ENCODE peak calls at places on chromosomes 12 and 14, in six cellular contexts. D is dorsolateral prefrontal cortex, L is fibroblast of the conjunctiva, A is posterior cingulate gyrus, I is NCI-H460, S is NT2/D1. R is an unnamed sample.

GRCh38 chr14:102629700-102630365 is 37.4 kb downstream of the RCOR1 start:
- DNase-seq in D (no peak), L (no peak), A (no peak), I (no peak), S (no peak), R (no peak)

GRCh38 chr12:87935216-87935615 is 94.0 kb downstream of the C12orf50 start:
- DNase-seq in D (no peak), L (no peak), A (no peak), I (no peak), S (no peak), R (no peak)

GRCh38 chr12:124679533-124680371 is 112.3 kb upstream of the NCOR2 start:
- DNase-seq in D (peak), L (no peak), A (peak), I (no peak), S (no peak), R (peak)

GRCh38 chr12:28780960-28781359 is 368.1 kb upstream of the FAR2 start:
- DNase-seq in D (no peak), L (no peak), A (no peak), I (no peak), S (no peak), R (no peak)

GRCh38 chr14:96614528-96614927 is 112.3 kb downstream of the PAPOLA start:
- DNase-seq in D (no peak), L (no peak), A (peak), I (no peak), S (no peak), R (no peak)

GRCh38 chr12:88578821-88579518 is 1.3 kb downstream of the KITLG start:
- DNase-seq in D (no peak), L (no peak), A (peak), I (peak), S (no peak), R (no peak)

GRCh38 chr14:34310724-34311123 is 151.3 kb downstream of the SPTSSA start:
- DNase-seq in D (no peak), L (no peak), A (no peak), I (no peak), S (no peak), R (no peak)

GRCh38 chr14:32137313-32137712 is 60.2 kb downstream of the ARHGAP5 start:
- DNase-seq in D (no peak), L (no peak), A (no peak), I (no peak), S (no peak), R (no peak)

GRCh38 chr12:14281539-14281938 is 83.9 kb upstream of the ATF7IP start:
- DNase-seq in D (no peak), L (no peak), A (no peak), I (no peak), S (no peak), R (no peak)

GRCh38 chr12:122030427-122030825 is 8.7 kb downstream of the BCL7A start:
- DNase-seq in D (no peak), L (no peak), A (no peak), I (no peak), S (no peak), R (no peak)

GRCh38 chr12:64385468-64385867 is 5.1 kb downstream of the C12orf56 start:
- DNase-seq in D (no peak), L (no peak), A (no peak), I (no peak), S (no peak), R (no peak)

GRCh38 chr14:63891148-63891964 is 38.6 kb downstream of the SYNE2 start:
- DNase-seq in D (no peak), L (no peak), A (no peak), I (no peak), S (peak), R (no peak)

GRCh38 chr12:32586390-32586789 is 92.7 kb upstream of the DNM1L start:
- DNase-seq in D (no peak), L (no peak), A (no peak), I (no peak), S (no peak), R (no peak)

GRCh38 chr12:117718559-117718958 is 250.2 kb downstream of the KSR2 start:
- DNase-seq in D (no peak), L (no peak), A (no peak), I (no peak), S (no peak), R (no peak)

GRCh38 chr14:94043111-94043755 is 17.1 kb downstream of the OTUB2 start:
- DNase-seq in D (no peak), L (no peak), A (no peak), I (no peak), S (no peak), R (no peak)

GRCh38 chr12:110543252-110543959 is 39.7 kb downstream of the PPTC7 start:
- DNase-seq in D (peak), L (peak), A (peak), I (no peak), S (no peak), R (no peak)

GRCh38 chr12:131721548-131721947 is 10.7 kb downstream of the SFSWAP start:
- DNase-seq in D (no peak), L (no peak), A (no peak), I (no peak), S (no peak), R (no peak)

GRCh38 chr12:12214635-12215131 is 52.2 kb downstream of the LRP6 start:
- DNase-seq in D (no peak), L (no peak), A (no peak), I (no peak), S (no peak), R (no peak)

GRCh38 chr14:22333408-22334274 is 255.4 kb downstream of the DAD1 start:
- DNase-seq in D (no peak), L (no peak), A (no peak), I (peak), S (peak), R (peak)

GRCh38 chr12:30908389-30909087 is 18.0 kb upstream of the TSPAN11 start:
- DNase-seq in D (no peak), L (peak), A (no peak), I (no peak), S (no peak), R (no peak)

GRCh38 chr12:126926023-126926600 is 1340.9 kb upstream of the TMEM132C start:
- DNase-seq in D (no peak), L (no peak), A (no peak), I (no peak), S (no peak), R (no peak)

GRCh38 chr12:100927825-100928224 is 133.2 kb downstream of the ANO4 start:
- DNase-seq in D (no peak), L (no peak), A (no peak), I (no peak), S (no peak), R (no peak)

GRCh38 chr14:51908086-51908485 is 47.7 kb downstream of the GNG2 start:
- DNase-seq in D (no peak), L (no peak), A (no peak), I (no peak), S (no peak), R (no peak)

GRCh38 chr12:21350975-21351374 is 16.3 kb upstream of the SLCO1A2 start:
- DNase-seq in D (no peak), L (no peak), A (no peak), I (no peak), S (no peak), R (no peak)

GRCh38 chr14:75725481-75725880 is 64.4 kb downstream of the TTLL5 start:
- DNase-seq in D (no peak), L (no peak), A (no peak), I (no peak), S (no peak), R (no peak)